ENCODE peak calls at places on chromosomes 4 and X, in ten cellular contexts. H, Q, T, I, U, R, V, X, D and K are unnamed samples.

GRCh38 chr4:142406917-142407501 is 439.1 kb downstream of the INPP4B start:
- DNase-seq in U (no peak), V (no peak), I (no peak), X (no peak), T (no peak), D (no peak), Q (no peak), R (no peak), H (peak; percentile 50), K (no peak)

GRCh38 chr4:108168213-108168671 is 490 bp downstream of the LEF1 start:
- DNase-seq in D (no peak), T (no peak), H (peak; percentile 16), I (no peak), X (no peak), V (no peak), Q (no peak), U (peak; percentile 8), R (no peak), K (no peak)

GRCh38 chr4:19945979-19946380 is 305.7 kb upstream of the SLIT2 start:
- DNase-seq in X (no peak), H (peak; percentile 100), D (no peak), R (no peak), T (no peak), V (peak; percentile 94), Q (no peak), U (peak; percentile 97), I (no peak), K (no peak)

GRCh38 chr4:797066-797465 is 28.9 kb downstream of the CPLX1 start:
- DNase-seq in X (no peak), I (no peak), H (no peak), U (no peak), T (no peak), R (no peak), Q (no peak), D (no peak), V (no peak), K (peak; percentile 26)

GRCh38 chr4:40328383-40328782 is 6.8 kb upstream of the CHRNA9 start:
- DNase-seq in U (no peak), D (no peak), V (no peak), I (no peak), R (no peak), X (no peak), T (no peak), H (no peak), Q (no peak), K (no peak)

GRCh38 chrX:76850851-76851250 is 423.3 kb downstream of the MAGEE1 start:
- DNase-seq in X (no peak), T (no peak), Q (no peak), R (no peak), I (no peak), H (no peak), D (no peak), U (no peak), V (no peak), K (no peak)

GRCh38 chr4:89303177-89303576 is 4.4 kb downstream of the GPRIN3 start:
- DNase-seq in D (no peak), X (no peak), I (no peak), V (no peak), Q (peak; percentile 59), R (peak; percentile 67), U (no peak), H (no peak), T (no peak), K (no peak)

GRCh38 chr4:145843148-145843547 is 95.5 kb downstream of the ZNF827 start:
- DNase-seq in U (peak; percentile 83), T (no peak), R (no peak), X (no peak), I (no peak), D (no peak), V (peak; percentile 27), H (peak; percentile 84), Q (no peak), K (no peak)

GRCh38 chrX:130117166-130117565 is 6.9 kb upstream of the ELF4 start:
- DNase-seq in Q (no peak), V (no peak), D (no peak), H (no peak), X (no peak), U (no peak), T (no peak), R (no peak), I (no peak), K (no peak)

GRCh38 chrX:86930419-86930818 is 587.2 kb upstream of the KLHL4 start:
- DNase-seq in T (no peak), U (no peak), H (no peak), Q (no peak), I (no peak), V (no peak), X (no peak), R (no peak), D (no peak), K (no peak)

GRCh38 chr4:105150511-105150910 is 3.8 kb downstream of the TET2 start:
- DNase-seq in I (no peak), V (no peak), D (no peak), R (no peak), U (peak; percentile 28), T (no peak), H (peak; percentile 58), Q (no peak), X (no peak), K (no peak)

GRCh38 chr4:84497220-84497834 is 1.8 kb downstream of the NKX6-1 start:
- DNase-seq in R (no peak), U (peak; percentile 2), T (no peak), H (peak; percentile 48), V (no peak), X (no peak), Q (no peak), I (no peak), D (no peak), K (no peak)
- H3K4me3 ChIP-seq in R (no peak overlapping the region), U (no peak overlapping the region), T (peak overlapping the region; percentile 41), H (no peak overlapping the region), V (peak overlapping the region; percentile 68), X (no peak overlapping the region), Q (peak overlapping the region; percentile 39), I (no peak overlapping the region), D (peak overlapping the region; percentile 57), K (no peak overlapping the region)

GRCh38 chrX:21295246-21295820 is 78.9 kb upstream of the CNKSR2 start:
- DNase-seq in R (no peak), X (no peak), V (no peak), T (no peak), H (no peak), U (no peak), I (no peak), Q (no peak), D (no peak), K (no peak)
- TF ChIP-seq CTCF in R (no peak), X (no peak), V (no peak), T (no peak), H (no peak), U (no peak), I (no peak), Q (no peak), D (no peak), K (no peak)

GRCh38 chr4:10074767-10075105 is 41.9 kb downstream of the WDR1 start:
- DNase-seq in X (no peak), U (peak; percentile 70), Q (no peak), R (no peak), T (no peak), V (peak; percentile 75), D (peak; percentile 22), I (no peak), H (peak; percentile 67), K (peak; percentile 45)
- H3K36me3 ChIP-seq in X (peaks cover 71% of the 10 kb centered on the region), U (peaks cover 69% of the 10 kb centered on the region), Q (peaks cover 72% of the 10 kb centered on the region), R (peaks cover 28% of the 10 kb centered on the region), T (no peaks in the 10 kb centered on the region), V (peaks cover 83% of the 10 kb centered on the region), D (peaks cover 23% of the 10 kb centered on the region), I (peaks cover 60% of the 10 kb centered on the region), H (peaks cover 55% of the 10 kb centered on the region), K (peaks cover 4% of the 10 kb centered on the region)

DNA sequence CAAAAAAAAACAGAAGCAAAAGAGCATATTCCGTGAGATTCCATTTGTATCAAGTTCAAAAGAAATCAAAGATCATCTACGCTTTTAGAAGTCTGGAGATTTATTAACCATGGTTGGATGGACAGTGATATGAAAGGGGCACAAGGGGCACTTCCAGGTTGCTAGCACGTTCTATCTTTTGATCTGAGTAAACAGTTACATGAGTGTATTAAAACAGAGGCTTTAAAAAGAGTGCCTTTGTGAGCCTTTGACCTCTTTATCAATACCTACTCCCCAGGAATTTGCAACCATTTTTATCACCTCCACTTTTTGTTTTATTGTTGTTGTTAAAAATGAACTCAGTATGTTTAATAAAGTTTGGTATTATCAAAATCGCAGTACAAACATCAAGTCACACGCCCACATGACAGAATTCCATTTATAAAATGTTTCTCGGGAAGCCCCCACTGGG is 72.4 kb upstream of the UCP1 start:
- DNase-seq in T (no peak), I (no peak), Q (no peak), D (no peak), X (no peak), H (no peak), V (no peak), R (no peak), U (no peak), K (no peak)
- H3K4me3 ChIP-seq in T (peak overlapping the region; percentile 16), I (no peak overlapping the region), Q (peak overlapping the region; percentile 39), D (peak overlapping the region; percentile 52), X (no peak overlapping the region), H (no peak overlapping the region), V (no peak overlapping the region), R (no peak overlapping the region), U (no peak overlapping the region), K (peak overlapping the region; percentile 17)

DNA sequence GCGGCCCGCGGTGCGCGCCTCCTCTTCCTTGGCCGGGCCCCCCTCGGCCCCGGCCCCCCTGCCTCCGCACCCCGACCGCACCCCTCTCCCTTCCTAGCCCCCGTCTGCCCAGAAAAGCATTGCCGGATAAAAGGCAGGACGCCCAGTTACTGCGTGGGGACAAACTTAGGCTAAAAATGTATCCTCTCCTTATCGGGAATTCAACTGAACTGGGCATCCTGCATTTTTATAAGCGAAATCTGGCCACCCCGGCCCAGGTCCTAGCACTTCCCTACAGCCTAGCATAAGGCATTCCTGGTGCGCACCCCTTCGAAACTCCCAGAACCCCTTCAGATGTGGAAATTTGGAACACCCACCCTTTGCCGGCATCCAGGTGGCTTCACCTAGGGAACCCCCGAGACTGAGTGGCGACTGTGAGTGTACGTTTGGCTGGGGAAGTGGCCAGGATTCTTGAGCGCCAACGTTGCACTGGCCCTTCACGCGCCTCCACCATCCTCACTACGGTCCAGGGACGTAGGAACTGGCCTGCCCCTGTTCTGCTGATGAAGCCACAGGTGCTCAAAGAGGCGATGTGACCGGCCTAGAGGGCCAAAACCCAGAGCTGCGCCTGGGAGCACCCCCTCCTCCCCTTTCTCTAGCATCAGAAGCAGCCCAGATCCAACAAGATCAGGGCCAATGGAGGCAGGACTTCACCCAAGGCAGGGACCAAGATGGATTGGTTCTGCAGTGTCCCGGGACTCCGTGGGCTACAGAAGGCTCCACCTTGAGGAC is 5.7 kb upstream of the RNF4 start:
- DNase-seq in T (no peak), Q (no peak), H (no peak), R (no peak), D (no peak), X (no peak), I (no peak), V (no peak), U (no peak), K (no peak)
- TF ChIP-seq CTCF in T (no peak), Q (no peak), H (no peak), R (no peak), D (no peak), X (no peak), I (no peak), V (no peak), U (no peak), K (no peak)

GRCh38 chr4:10109995-10110670 is 6.5 kb downstream of the WDR1 start:
- DNase-seq in H (no peak), I (no peak), U (no peak), V (no peak), X (no peak), D (no peak), R (no peak), Q (no peak), T (no peak), K (no peak)
- H3K36me3 ChIP-seq in H (peaks cover 48% of the 10 kb centered on the region), I (peaks cover 72% of the 10 kb centered on the region), U (peaks cover 83% of the 10 kb centered on the region), V (peaks cover 87% of the 10 kb centered on the region), X (peaks cover 65% of the 10 kb centered on the region), D (no peaks in the 10 kb centered on the region), R (peaks cover 6% of the 10 kb centered on the region), Q (peaks cover 76% of the 10 kb centered on the region), T (no peaks in the 10 kb centered on the region), K (peaks cover 82% of the 10 kb centered on the region)